ENCODE peak calls at places on chromosomes 11 and 22, in seven cellular contexts. U, I, N, L, Q, R and Y are unnamed samples.
A peak's percentile ranks its signal among the peaks of the same experiment; 100 is the strongest.

GRCh38 chr22:36811094-36811797 is 5.6 kb downstream of the PVALB start:
- DNase-seq in U (no peak), I (no peak), N (no peak), L (no peak), Q (no peak), R (no peak), Y (no peak)

GRCh38 chr11:69000831-69001245 is 12.2 kb downstream of the MRGPRF start:
- DNase-seq in U (peak; percentile 73), I (peak; percentile 30), N (no peak), L (peak; percentile 38), Q (peak; percentile 91), R (peak; percentile 97), Y (peak; percentile 91)

GRCh38 chr11:132674161-132674560 is 858.1 kb downstream of the OPCML start:
- DNase-seq in U (no peak), I (no peak), N (no peak), L (no peak), Q (no peak), R (peak; percentile 74), Y (no peak)

GRCh38 chr11:27467181-27467913 is 5.2 kb downstream of the LGR4 start:
- DNase-seq in U (no peak), I (no peak), N (no peak), L (no peak), Q (no peak), R (no peak), Y (no peak)

GRCh38 chr11:44607987-44608386 is 42.5 kb downstream of the CD82 start:
- DNase-seq in U (peak; percentile 85), I (no peak), N (no peak), L (no peak), Q (no peak), R (no peak), Y (no peak)

GRCh38 chr11:134888821-134889220 is 476.8 kb upstream of the B3GAT1 start:
- DNase-seq in U (no peak), I (no peak), N (no peak), L (no peak), Q (no peak), R (no peak), Y (no peak)

GRCh38 chr11:44960200-44960845 is 9.6 kb upstream of the TP53I11 start:
- DNase-seq in U (no peak), I (no peak), N (no peak), L (no peak), Q (no peak), R (no peak), Y (no peak)

GRCh38 chr22:28783786-28784671 is 11.5 kb downstream of the CCDC117 start:
- DNase-seq in U (peak; percentile 78), I (peak; percentile 51), N (no peak), L (no peak), Q (no peak), R (no peak), Y (no peak)

GRCh38 chr11:123313261-123313660 is 116.8 kb upstream of the GRAMD1B start:
- DNase-seq in U (no peak), I (no peak), N (no peak), L (no peak), Q (no peak), R (no peak), Y (no peak)

GRCh38 chr22:42334875-42335512 is 64.5 kb upstream of the TCF20 start:
- DNase-seq in U (no peak), I (no peak), N (no peak), L (no peak), Q (no peak), R (no peak), Y (no peak)

GRCh38 chr11:131880279-131880678 is 509.9 kb downstream of the NTM start:
- DNase-seq in U (no peak), I (no peak), N (no peak), L (no peak), Q (no peak), R (no peak), Y (no peak)

GRCh38 chr11:83285131-83285770 is 916 bp downstream of the CCDC90B start:
- DNase-seq in U (no peak), I (no peak), N (no peak), L (no peak), Q (no peak), R (peak; percentile 1), Y (no peak)

GRCh38 chr11:22151795-22152194 is 41.1 kb upstream of the ANO5 start:
- DNase-seq in U (no peak), I (no peak), N (no peak), L (no peak), Q (no peak), R (no peak), Y (no peak)

GRCh38 chr11:3104051-3104714 is 47.0 kb upstream of the CARS1 start:
- DNase-seq in U (no peak), I (peak; percentile 12), N (no peak), L (no peak), Q (peak; percentile 62), R (no peak), Y (peak; percentile 70)

GRCh38 chr22:41695211-41695610 is 4.1 kb upstream of the MEI1 start:
- DNase-seq in U (no peak), I (no peak), N (no peak), L (no peak), Q (no peak), R (no peak), Y (no peak)

GRCh38 chr11:66011785-66012303 is at the start of gene CST6:
- DNase-seq in U (no peak), I (no peak), N (no peak), L (no peak), Q (no peak), R (no peak), Y (no peak)

GRCh38 chr22:48483764-48484528 is 1343.7 kb downstream of the BRD1 start:
- DNase-seq in U (no peak), I (no peak), N (no peak), L (no peak), Q (no peak), R (no peak), Y (peak; percentile 36)

GRCh38 chr11:134052988-134053945 is 15.6 kb upstream of the JAM3 start:
- DNase-seq in U (no peak), I (no peak), N (no peak), L (no peak), Q (no peak), R (no peak), Y (no peak)

GRCh38 chr11:35664977-35665441 is 2.4 kb downstream of the TRIM44 start:
- DNase-seq in U (no peak), I (no peak), N (no peak), L (no peak), Q (no peak), R (no peak), Y (no peak)

GRCh38 chr22:32044913-32045312 is 1.9 kb downstream of the SLC5A1 start:
- DNase-seq in U (no peak), I (peak; percentile 86), N (no peak), L (no peak), Q (no peak), R (no peak), Y (no peak)

GRCh38 chr11:93073026-93073425 is 103.6 kb downstream of the MTNR1B start:
- DNase-seq in U (no peak), I (no peak), N (no peak), L (no peak), Q (no peak), R (no peak), Y (no peak)

GRCh38 chr22:47645450-47645914 is 883.0 kb downstream of the TBC1D22A start:
- DNase-seq in U (no peak), I (no peak), N (no peak), L (no peak), Q (no peak), R (no peak), Y (no peak)

GRCh38 chr11:27812341-27812740 is 112.1 kb upstream of the BDNF start:
- DNase-seq in U (no peak), I (no peak), N (no peak), L (no peak), Q (no peak), R (no peak), Y (no peak)

GRCh38 chr11:60810583-60810982 is 25.4 kb downstream of the MS4A10 start:
- DNase-seq in U (no peak), I (peak; percentile 55), N (no peak), L (no peak), Q (no peak), R (peak; percentile 63), Y (no peak)

GRCh38 chr11:86068138-86068861 is 584 bp downstream of the PICALM start:
- DNase-seq in U (peak; percentile 35), I (peak; percentile 62), N (peak; percentile 45), L (no peak), Q (peak; percentile 71), R (peak; percentile 32), Y (peak; percentile 88)

GRCh38 chr11:95264881-95265280 is 33.9 kb upstream of the SESN3 start:
- DNase-seq in U (no peak), I (no peak), N (no peak), L (no peak), Q (no peak), R (no peak), Y (no peak)